ENCODE peak calls at places on chromosomes 12 and 14, in five cellular contexts. X is HepG2, W is GM12878, V is A549, L is K562. R is an unnamed sample. For H3K4me1, the result is how much of the 10 kb centered on the place peaks cover.

GRCh38 chr14:69237142-69237541 is 22.8 kb upstream of the GALNT16 start:
- DNase-seq in L (no peak), X (no peak), W (no peak), V (no peak), R (peak)

GRCh38 chr12:92175961-92176360 is 30.3 kb upstream of the BTG1 start:
- DNase-seq in L (no peak), W (no peak), X (no peak), V (no peak), R (peak)

GRCh38 chr12:64678248-64678647 is 68.0 kb downstream of the RASSF3 start:
- DNase-seq in W (no peak), L (no peak), X (no peak), V (no peak), R (no peak)

GRCh38 chr14:28299227-28299626 is 467.4 kb upstream of the FOXG1 start:
- DNase-seq in X (no peak), V (no peak), L (no peak), W (no peak), R (no peak)

GRCh38 chr12:68236421-68237059 is 10.9 kb upstream of the IL26 start:
- DNase-seq in L (peak), X (peak), V (peak), W (peak), R (no peak)

GRCh38 chr14:58107947-58108552 is 44.0 kb downstream of the ARMH4 start:
- DNase-seq in W (no peak), V (peak), L (peak), X (peak), R (peak)

GRCh38 chr14:94722397-94722796 is 47.5 kb downstream of the GSC start:
- DNase-seq in V (no peak), W (no peak), X (no peak), L (no peak), R (no peak)

GRCh38 chr12:17077594-17077993 is 471.6 kb upstream of the LMO3 start:
- DNase-seq in X (no peak), L (no peak), V (no peak), W (no peak), R (no peak)

GRCh38 chr12:77941396-77941795 is 110.7 kb downstream of the NAV3 start:
- DNase-seq in W (no peak), L (no peak), V (no peak), X (no peak), R (no peak)

GRCh38 chr12:120669055-120669828 is 17.7 kb upstream of the MLEC start:
- DNase-seq in V (no peak), L (no peak), X (no peak), W (peak), R (peak)

GRCh38 chr12:57519758-57520007 is 631 bp downstream of the DDIT3 start:
- DNase-seq in X (no peak), L (no peak), W (no peak), V (no peak), R (no peak)
- H3K4me1 ChIP-seq in X (under half), L (under half), W (under half), V (half or more), R (under half)

GRCh38 chr14:78697341-78697740 is 527.2 kb downstream of the NRXN3 start:
- DNase-seq in V (peak), W (no peak), X (peak), L (peak), R (peak)
- TF ChIP-seq JUNB in V (no peak), W (no peak), X (no peak), L (no peak), R (no peak)

DNA sequence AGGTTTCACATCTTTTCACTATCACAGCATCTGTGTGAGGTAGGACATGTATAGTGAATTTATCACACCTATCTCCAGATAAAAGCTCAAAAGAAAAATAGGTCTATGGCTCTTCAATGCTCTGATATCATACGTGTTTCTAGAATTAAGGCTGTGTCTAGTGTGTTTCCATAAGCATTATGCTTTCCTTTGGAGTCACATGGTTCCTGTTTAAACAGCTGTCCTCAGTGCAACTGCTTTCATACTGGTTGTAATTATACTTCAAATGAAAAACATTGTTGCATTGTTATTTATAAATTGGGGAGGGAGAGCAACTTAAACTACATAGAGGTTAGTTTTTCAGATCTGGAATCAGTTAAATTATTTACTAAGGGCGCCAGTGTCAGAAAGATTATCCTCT is 151.6 kb downstream of the SYT1 start:
- DNase-seq in L (no peak), X (no peak), W (no peak), V (no peak), R (no peak)
- H3K4me1 ChIP-seq in L (under half), X (under half), W (under half), V (under half), R (under half)

DNA sequence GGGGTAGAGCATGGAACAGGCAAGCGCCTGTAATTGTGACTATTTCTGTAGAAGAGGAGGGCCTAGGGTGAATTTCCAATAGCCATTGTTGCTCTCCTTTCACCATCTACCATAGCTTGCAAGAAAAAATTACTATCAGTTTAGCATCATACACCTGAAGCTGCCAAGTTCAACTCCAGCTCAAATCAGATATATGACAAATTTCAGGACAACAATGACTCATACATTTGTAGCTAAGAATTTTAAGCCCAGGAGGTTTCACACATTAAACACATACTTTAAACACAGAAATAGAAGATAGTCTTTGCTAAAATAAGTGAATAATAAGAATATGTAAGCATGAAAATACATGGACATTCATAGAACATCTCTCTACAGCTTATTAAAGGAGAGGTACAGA is 17.6 kb upstream of the G2E3 start:
- DNase-seq in X (no peak), W (no peak), V (no peak), L (no peak), R (no peak)
- TF ChIP-seq JUNB in X (no peak), W (no peak), V (no peak), L (no peak), R (no peak)

DNA sequence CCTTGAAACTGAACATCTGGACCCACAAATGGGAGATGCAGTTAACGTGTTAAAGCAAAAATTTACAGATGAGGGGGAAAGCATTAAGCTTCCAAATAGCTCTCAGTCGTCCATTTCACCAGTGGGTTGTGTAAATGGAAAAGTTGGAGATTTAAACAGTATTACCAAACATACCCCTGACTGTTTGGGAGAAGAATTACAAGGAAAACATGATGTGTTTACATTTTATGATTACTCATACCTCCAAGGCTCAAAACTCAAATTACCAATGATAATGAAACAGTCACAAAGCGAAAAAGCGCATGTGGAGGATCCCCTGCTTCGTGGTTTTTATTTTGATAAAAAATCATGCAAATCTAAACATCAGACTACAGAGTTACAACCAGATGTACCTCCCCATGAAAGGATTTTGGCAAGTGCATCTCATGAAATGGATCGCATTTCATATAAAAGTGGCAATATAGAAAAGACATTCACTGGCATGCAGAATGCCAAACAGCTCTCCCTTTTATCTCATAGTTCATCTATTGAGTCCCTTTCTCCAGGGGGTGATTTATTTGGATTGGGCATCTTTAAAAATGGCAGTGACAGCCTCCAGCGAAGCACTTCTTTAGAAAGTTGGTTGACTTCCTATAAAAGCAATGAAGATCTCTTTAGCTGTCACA is 116.6 kb upstream of the NPAS3 start:
- DNase-seq in L (no peak), V (no peak), W (no peak), X (no peak), R (no peak)
- H3K4me1 ChIP-seq in L (under half), V (under half), W (under half), X (under half), R (under half)

DNA sequence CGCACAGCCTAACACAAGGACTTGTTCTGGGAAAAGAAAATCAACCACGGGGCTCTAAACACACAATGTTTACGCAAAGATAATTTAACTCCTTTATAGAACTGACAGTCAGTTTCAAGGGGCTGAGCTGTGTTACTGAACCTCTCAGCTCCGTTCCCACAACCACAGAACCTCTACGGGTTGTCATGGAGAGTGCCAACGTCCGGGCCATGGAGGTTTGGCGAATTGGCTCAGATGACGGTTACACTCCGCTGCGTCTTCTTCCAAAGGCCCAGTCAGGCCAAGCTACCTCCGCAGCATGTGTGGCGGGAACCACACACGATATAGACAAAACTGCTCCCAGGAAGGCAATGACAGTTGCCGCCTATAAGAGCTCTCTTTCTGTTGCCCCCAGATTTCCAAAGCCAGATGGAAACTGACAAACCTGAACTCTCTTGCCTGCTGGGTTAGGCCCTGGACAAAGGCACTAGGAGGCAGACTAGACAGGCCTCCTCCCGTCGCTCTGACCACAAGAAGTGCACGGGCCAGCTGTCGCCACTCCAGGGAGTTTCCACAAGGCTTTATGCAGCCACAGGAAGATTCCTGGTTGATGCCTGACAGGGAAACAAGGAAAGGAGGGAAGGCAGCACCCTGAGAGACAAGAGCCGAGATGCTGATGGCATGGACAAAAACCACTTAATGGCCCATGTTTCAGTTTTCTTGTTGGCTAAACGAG is 30.3 kb downstream of the CCDC88C start:
- DNase-seq in W (no peak), L (no peak), X (no peak), V (no peak), R (no peak)
- TF ChIP-seq JUNB in W (no peak), L (no peak), X (no peak), V (no peak), R (no peak)

DNA sequence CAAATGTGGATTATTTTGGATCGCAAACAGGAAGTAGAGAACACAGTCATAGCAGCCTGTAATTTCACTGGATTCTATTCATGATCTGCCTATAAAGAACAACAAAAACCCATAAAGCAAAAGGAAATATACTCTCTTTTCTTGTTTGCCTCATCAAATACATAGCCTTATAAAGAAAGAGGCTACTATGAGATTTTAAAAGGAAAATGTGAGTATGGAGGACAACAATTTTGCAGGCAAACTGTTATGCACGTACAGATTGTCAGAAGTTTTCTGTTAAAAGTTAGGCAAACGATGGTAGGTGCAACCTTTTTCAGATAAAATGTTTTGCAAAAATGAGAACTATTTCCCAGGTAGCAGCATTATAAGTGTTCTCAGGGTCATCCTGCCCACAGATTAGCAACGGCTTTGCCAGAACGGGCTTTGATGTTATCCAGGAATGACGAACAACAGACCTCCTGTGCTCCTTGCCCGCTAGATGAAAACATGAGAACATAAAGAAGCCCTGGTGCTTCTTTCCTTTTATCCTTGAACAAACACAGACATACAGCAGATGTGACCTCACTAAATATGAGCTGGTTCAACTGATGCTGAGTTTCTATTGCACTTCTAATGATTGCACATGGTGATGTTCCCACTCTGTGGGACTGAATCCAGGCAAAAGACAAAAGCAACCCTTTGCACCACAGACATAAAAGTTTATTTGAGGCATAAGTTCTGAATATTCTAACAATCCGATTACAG is 88.1 kb downstream of the ITPR2 start:
- DNase-seq in X (peak), L (no peak), W (no peak), V (no peak), R (no peak)
- H3K4me1 ChIP-seq in X (half or more), L (under half), W (under half), V (under half), R (under half)

DNA sequence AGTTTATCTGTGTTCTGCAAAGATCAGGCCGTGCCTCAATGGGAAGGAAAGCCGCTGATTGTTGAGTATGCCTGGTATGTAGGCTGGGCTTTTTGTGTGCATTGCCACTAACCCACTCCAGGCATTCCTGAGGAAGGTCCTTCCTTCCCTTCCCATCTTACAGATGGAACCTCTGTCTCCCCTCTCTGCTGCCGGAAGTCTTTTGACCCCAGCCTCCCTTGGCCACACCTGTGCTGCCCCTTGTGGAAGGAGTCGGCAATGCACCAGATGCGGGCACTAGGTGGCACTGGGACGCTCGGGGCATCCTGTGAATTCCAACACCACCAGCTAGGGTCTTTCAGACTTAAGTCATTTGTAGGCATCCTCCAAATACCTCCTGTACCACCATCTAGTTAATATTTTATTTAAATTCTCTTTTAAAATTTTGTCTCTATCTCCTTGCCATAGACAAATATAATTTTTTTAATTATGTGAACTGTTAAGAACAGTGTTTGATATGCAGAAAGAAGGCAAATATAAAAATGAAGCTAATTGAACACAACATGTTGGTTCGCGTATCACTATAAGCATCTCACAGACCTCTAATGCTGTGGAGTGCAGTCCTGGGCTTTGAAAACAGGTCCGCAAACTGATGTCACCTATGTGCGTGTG is 99.6 kb downstream of the RIN3 start:
- DNase-seq in W (no peak), L (peak), X (peak), V (no peak), R (peak)
- TF ChIP-seq JUNB in W (no peak), L (no peak), X (no peak), V (no peak), R (no peak)

GRCh38 chr12:121786441-121786825 is 7.1 kb downstream of the RHOF start:
- DNase-seq in L (no peak), X (peak), V (peak), W (no peak), R (no peak)

GRCh38 chr12:121788176-121788818 is 5.2 kb downstream of the RHOF start:
- DNase-seq in V (no peak), W (no peak), L (no peak), X (no peak), R (no peak)

GRCh38 chr12:121784460-121784859 is 9.0 kb downstream of the RHOF start:
- DNase-seq in X (no peak), V (peak), W (no peak), L (no peak), R (no peak)

GRCh38 chr12:121789233-121789781 is 4.2 kb downstream of the RHOF start:
- DNase-seq in L (no peak), X (no peak), W (no peak), V (no peak), R (no peak)

DNA sequence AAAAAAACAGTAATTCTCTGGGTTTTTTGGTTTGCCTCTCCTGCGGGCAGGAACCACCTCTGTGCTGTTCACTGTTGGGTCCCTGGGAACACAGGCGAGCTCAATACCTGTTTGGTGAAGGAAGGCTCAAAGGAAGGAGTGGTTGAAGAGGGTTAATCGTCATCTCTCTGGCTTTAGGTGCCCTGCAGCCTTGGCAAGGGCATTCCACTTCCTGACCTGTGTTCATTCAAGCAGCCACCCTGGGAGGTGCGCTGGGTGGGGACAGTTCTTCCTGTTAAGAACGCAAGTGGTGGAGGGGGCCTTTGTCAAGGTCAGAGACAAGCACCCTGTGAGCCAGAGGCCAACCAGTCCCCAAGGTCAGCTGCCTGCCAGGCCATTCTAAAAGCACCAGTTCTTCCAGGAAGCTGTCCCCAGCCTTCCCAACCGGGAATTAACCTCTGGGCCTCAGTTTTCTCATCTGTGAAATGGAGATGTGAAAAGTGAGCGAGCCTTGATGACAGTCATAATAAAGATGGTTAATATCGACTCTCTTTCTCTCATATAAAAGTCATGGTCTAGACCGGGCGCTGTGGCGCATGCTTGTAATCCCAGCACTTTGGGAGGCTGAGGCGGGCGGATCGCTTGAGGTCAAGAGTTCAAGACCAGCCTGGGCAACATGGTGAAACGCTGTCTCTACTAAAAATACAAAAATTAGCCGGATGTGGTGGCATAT is 6.3 kb downstream of the RHOF start:
- DNase-seq in X (no peak), W (no peak), L (no peak), V (no peak), R (no peak)
- H3K4me1 ChIP-seq in X (half or more), W (half or more), L (under half), V (half or more), R (under half)

GRCh38 chr12:47903151-47903611 is 1.6 kb downstream of the VDR start:
- DNase-seq in V (no peak), W (no peak), L (peak), X (no peak), R (no peak)
- TF ChIP-seq JUNB in V (no peak), W (peak), L (no peak), X (no peak), R (no peak)

R was measured in GM23338.